ENCODE peak calls at places on chromosomes 1 and 21, in eight cellular contexts. W is GM04504; P is activated T-cell treated with anti-CD3 and anti-CD28 coated beads for 4 hours; X is cerebellum; K is stimulated activated naive CD8-positive, alpha-beta T cell treated with anti-CD3 and anti-CD28 coated beads, Interleukin-15, Interleukin-2, amounts not matched to agents 100 U/mL and 50 U/mL, for 24 hours; E is NCI-H1092; L is hippocampal formation; Z is Peyer's patch. C is an unnamed sample.

GRCh38 chr1:183983371-183984105 is 54.0 kb downstream of the COLGALT2 start:
- DNase-seq in W (no peak), P (no peak), X (peak; percentile 27), K (no peak), E (no peak), L (peak; percentile 36), Z (no peak), C (peak; percentile 45)

GRCh38 chr1:177355575-177355974 is 184.8 kb downstream of the BRINP2 start:
- DNase-seq in W (peak; percentile 11), P (no peak), X (no peak), K (no peak), E (no peak), L (peak; percentile 47), Z (no peak), C (peak; percentile 24)

GRCh38 chr1:81717230-81717629 is 83.5 kb upstream of the ADGRL2 start:
- DNase-seq in W (no peak), P (no peak), X (no peak), K (no peak), E (no peak), L (no peak), Z (no peak), C (no peak)

GRCh38 chr1:183604048-183604808 is 14.0 kb upstream of the NCF2 start:
- DNase-seq in W (peak; percentile 72), P (no peak), X (no peak), K (no peak), E (no peak), L (no peak), Z (peak; percentile 39), C (no peak)

GRCh38 chr1:12174789-12175455 is 8.1 kb downstream of the TNFRSF1B start:
- DNase-seq in W (no peak), P (no peak), X (no peak), K (no peak), E (no peak), L (no peak), Z (no peak), C (no peak)

GRCh38 chr1:193794239-193794638 is 607.8 kb upstream of the B3GALT2 start:
- DNase-seq in W (no peak), P (no peak), X (no peak), K (no peak), E (no peak), L (no peak), Z (no peak), C (no peak)

GRCh38 chr21:46459356-46460112 is 843 bp downstream of the DIP2A start:
- DNase-seq in W (no peak), P (peak; percentile 3), X (peak; percentile 22), K (peak; percentile 37), E (no peak), L (peak; percentile 20), Z (peak; percentile 37), C (no peak)

GRCh38 chr1:243719476-243719875 is 130.6 kb downstream of the AKT3 start:
- DNase-seq in W (no peak), P (no peak), X (no peak), K (no peak), E (no peak), L (no peak), Z (no peak), C (no peak)

GRCh38 chr21:25964009-25964408 is 206.6 kb downstream of the APP start:
- DNase-seq in W (no peak), P (no peak), X (no peak), K (no peak), E (no peak), L (no peak), Z (no peak), C (no peak)

GRCh38 chr21:42539342-42539741 is 25.7 kb downstream of the SLC37A1 start:
- DNase-seq in W (no peak), P (no peak), X (no peak), K (no peak), E (no peak), L (no peak), Z (no peak), C (no peak)